ENCODE peak calls at places on chromosomes 6 and 20, in five cellular contexts. One of them, this sample, is unnamed.

GRCh38 chr6:163679753-163680152 is 265.2 kb downstream of the QKI start:
- DNase-seq in choroid plexus epithelial cell: peak; percentile 50
- DNase-seq in AG09319: no peak
- DNase-seq in fibroblast of the aortic adventitia: peak; percentile 2
- DNase-seq in esophagus squamous epithelium: no peak
- DNase-seq in this sample: no peak

GRCh38 chr6:33668914-33669313 is 42.6 kb downstream of the UQCC2 start:
- DNase-seq in choroid plexus epithelial cell: no peak
- DNase-seq in AG09319: no peak
- DNase-seq in fibroblast of the aortic adventitia: no peak
- DNase-seq in esophagus squamous epithelium: no peak
- DNase-seq in this sample: no peak

GRCh38 chr6:45710304-45710821 is 305.3 kb downstream of the CLIC5 start:
- DNase-seq in choroid plexus epithelial cell: peak; percentile 54
- DNase-seq in AG09319: peak; percentile 8
- DNase-seq in fibroblast of the aortic adventitia: peak; percentile 51
- DNase-seq in esophagus squamous epithelium: no peak
- DNase-seq in this sample: no peak

GRCh38 chr20:4026093-4026601 is 10.8 kb upstream of the RNF24 start:
- DNase-seq in choroid plexus epithelial cell: peak; percentile 79
- DNase-seq in AG09319: peak; percentile 55
- DNase-seq in fibroblast of the aortic adventitia: peak; percentile 82
- DNase-seq in esophagus squamous epithelium: no peak
- DNase-seq in this sample: no peak

GRCh38 chr20:25683050-25683449 is 13.6 kb downstream of the ZNF337 start:
- DNase-seq in choroid plexus epithelial cell: no peak
- DNase-seq in AG09319: no peak
- DNase-seq in fibroblast of the aortic adventitia: no peak
- DNase-seq in esophagus squamous epithelium: no peak
- DNase-seq in this sample: no peak

GRCh38 chr6:148831531-148831930 is 84.7 kb downstream of the UST start:
- DNase-seq in choroid plexus epithelial cell: peak; percentile 54
- DNase-seq in AG09319: no peak
- DNase-seq in fibroblast of the aortic adventitia: peak; percentile 90
- DNase-seq in esophagus squamous epithelium: no peak
- DNase-seq in this sample: peak; percentile 24

GRCh38 chr20:61887694-61888093 is 178.0 kb downstream of the TAF4 start:
- DNase-seq in choroid plexus epithelial cell: no peak
- DNase-seq in AG09319: no peak
- DNase-seq in fibroblast of the aortic adventitia: no peak
- DNase-seq in esophagus squamous epithelium: no peak
- DNase-seq in this sample: no peak

GRCh38 chr20:11112837-11113236 is 439.0 kb upstream of the JAG1 start:
- DNase-seq in choroid plexus epithelial cell: no peak
- DNase-seq in AG09319: no peak
- DNase-seq in fibroblast of the aortic adventitia: no peak
- DNase-seq in esophagus squamous epithelium: no peak
- DNase-seq in this sample: no peak

GRCh38 chr6:127496471-127496870 is 22.7 kb downstream of the MTCL3 start:
- DNase-seq in choroid plexus epithelial cell: peak; percentile 69
- DNase-seq in AG09319: no peak
- DNase-seq in fibroblast of the aortic adventitia: peak; percentile 44
- DNase-seq in esophagus squamous epithelium: no peak
- DNase-seq in this sample: no peak

GRCh38 chr6:27260836-27261375 is 13.4 kb downstream of the PRSS16 start:
- DNase-seq in choroid plexus epithelial cell: no peak
- DNase-seq in AG09319: no peak
- DNase-seq in fibroblast of the aortic adventitia: no peak
- DNase-seq in esophagus squamous epithelium: no peak
- DNase-seq in this sample: no peak

GRCh38 chr20:20904171-20904831 is 191.9 kb upstream of the RALGAPA2 start:
- DNase-seq in choroid plexus epithelial cell: no peak
- DNase-seq in AG09319: no peak
- DNase-seq in fibroblast of the aortic adventitia: no peak
- DNase-seq in esophagus squamous epithelium: no peak
- DNase-seq in this sample: no peak

GRCh38 chr20:17029698-17030097 is 197.1 kb upstream of the PCSK2 start:
- DNase-seq in choroid plexus epithelial cell: no peak
- DNase-seq in AG09319: no peak
- DNase-seq in fibroblast of the aortic adventitia: no peak
- DNase-seq in esophagus squamous epithelium: no peak
- DNase-seq in this sample: no peak

GRCh38 chr20:11170565-11170964 is 496.8 kb upstream of the JAG1 start:
- DNase-seq in choroid plexus epithelial cell: peak; percentile 56
- DNase-seq in AG09319: no peak
- DNase-seq in fibroblast of the aortic adventitia: peak; percentile 40
- DNase-seq in esophagus squamous epithelium: no peak
- DNase-seq in this sample: peak; percentile 38

GRCh38 chr6:149198265-149198664 is 119.2 kb upstream of the TAB2 start:
- DNase-seq in choroid plexus epithelial cell: no peak
- DNase-seq in AG09319: no peak
- DNase-seq in fibroblast of the aortic adventitia: no peak
- DNase-seq in esophagus squamous epithelium: no peak
- DNase-seq in this sample: no peak

GRCh38 chr6:81086931-81087330 is 665.5 kb downstream of the TENT5A start:
- DNase-seq in choroid plexus epithelial cell: no peak
- DNase-seq in AG09319: no peak
- DNase-seq in fibroblast of the aortic adventitia: no peak
- DNase-seq in esophagus squamous epithelium: no peak
- DNase-seq in this sample: no peak

GRCh38 chr6:7939186-7939863 is 28.7 kb upstream of the TXNDC5 start:
- DNase-seq in choroid plexus epithelial cell: no peak
- DNase-seq in AG09319: no peak
- DNase-seq in fibroblast of the aortic adventitia: no peak
- DNase-seq in esophagus squamous epithelium: no peak
- DNase-seq in this sample: no peak

GRCh38 chr6:84457276-84457675 is 229.8 kb upstream of the CEP162 start:
- DNase-seq in choroid plexus epithelial cell: no peak
- DNase-seq in AG09319: no peak
- DNase-seq in fibroblast of the aortic adventitia: no peak
- DNase-seq in esophagus squamous epithelium: no peak
- DNase-seq in this sample: no peak

GRCh38 chr20:1377341-1377871 is 15.4 kb downstream of the FKBP1A start:
- DNase-seq in choroid plexus epithelial cell: no peak
- DNase-seq in AG09319: no peak
- DNase-seq in fibroblast of the aortic adventitia: no peak
- DNase-seq in esophagus squamous epithelium: no peak
- DNase-seq in this sample: no peak

GRCh38 chr6:158684311-158684710 is 34.5 kb downstream of the SYTL3 start:
- DNase-seq in choroid plexus epithelial cell: no peak
- DNase-seq in AG09319: no peak
- DNase-seq in fibroblast of the aortic adventitia: no peak
- DNase-seq in esophagus squamous epithelium: no peak
- DNase-seq in this sample: no peak

GRCh38 chr20:46802696-46803445 is 91.8 kb upstream of the EYA2 start:
- DNase-seq in choroid plexus epithelial cell: no peak
- DNase-seq in AG09319: no peak
- DNase-seq in fibroblast of the aortic adventitia: no peak
- DNase-seq in esophagus squamous epithelium: no peak
- DNase-seq in this sample: no peak

GRCh38 chr20:43710370-43711044 is 16.3 kb downstream of the GTSF1L start:
- DNase-seq in choroid plexus epithelial cell: no peak
- DNase-seq in AG09319: no peak
- DNase-seq in fibroblast of the aortic adventitia: no peak
- DNase-seq in esophagus squamous epithelium: no peak
- DNase-seq in this sample: no peak

GRCh38 chr6:142280265-142280664 is 21.5 kb upstream of the ADGRG6 start:
- DNase-seq in choroid plexus epithelial cell: no peak
- DNase-seq in AG09319: no peak
- DNase-seq in fibroblast of the aortic adventitia: no peak
- DNase-seq in esophagus squamous epithelium: no peak
- DNase-seq in this sample: no peak

GRCh38 chr6:129195666-129196065 is 312.7 kb downstream of the LAMA2 start:
- DNase-seq in choroid plexus epithelial cell: no peak
- DNase-seq in AG09319: no peak
- DNase-seq in fibroblast of the aortic adventitia: no peak
- DNase-seq in esophagus squamous epithelium: no peak
- DNase-seq in this sample: no peak

GRCh38 chr6:138824482-138825134 is 28.7 kb downstream of the ECT2L start:
- DNase-seq in choroid plexus epithelial cell: no peak
- DNase-seq in AG09319: no peak
- DNase-seq in fibroblast of the aortic adventitia: no peak
- DNase-seq in esophagus squamous epithelium: no peak
- DNase-seq in this sample: no peak

GRCh38 chr20:32621071-32621913 is 36.2 kb upstream of the NOL4L start:
- DNase-seq in choroid plexus epithelial cell: no peak
- DNase-seq in AG09319: no peak
- DNase-seq in fibroblast of the aortic adventitia: no peak
- DNase-seq in esophagus squamous epithelium: no peak
- DNase-seq in this sample: no peak

GRCh38 chr6:40963019-40963418 is 76.0 kb downstream of the UNC5CL start:
- DNase-seq in choroid plexus epithelial cell: no peak
- DNase-seq in AG09319: no peak
- DNase-seq in fibroblast of the aortic adventitia: no peak
- DNase-seq in esophagus squamous epithelium: no peak
- DNase-seq in this sample: no peak

GRCh38 chr6:165684333-165684732 is 21.3 kb upstream of the PDE10A start:
- DNase-seq in choroid plexus epithelial cell: no peak
- DNase-seq in AG09319: no peak
- DNase-seq in fibroblast of the aortic adventitia: no peak
- DNase-seq in esophagus squamous epithelium: no peak
- DNase-seq in this sample: no peak

GRCh38 chr20:34022843-34023234 is 29.1 kb downstream of the RALY start:
- DNase-seq in choroid plexus epithelial cell: no peak
- DNase-seq in AG09319: no peak
- DNase-seq in fibroblast of the aortic adventitia: no peak
- DNase-seq in esophagus squamous epithelium: no peak
- DNase-seq in this sample: no peak

GRCh38 chr20:34018166-34018565 is 24.5 kb downstream of the RALY start:
- DNase-seq in choroid plexus epithelial cell: no peak
- DNase-seq in AG09319: no peak
- DNase-seq in fibroblast of the aortic adventitia: no peak
- DNase-seq in esophagus squamous epithelium: no peak
- DNase-seq in this sample: no peak

GRCh38 chr20:34024733-34025351 is 31.1 kb downstream of the RALY start:
- DNase-seq in choroid plexus epithelial cell: no peak
- DNase-seq in AG09319: no peak
- DNase-seq in fibroblast of the aortic adventitia: no peak
- DNase-seq in esophagus squamous epithelium: no peak
- DNase-seq in this sample: no peak

GRCh38 chr20:34023937-34024732 is 30.4 kb downstream of the RALY start:
- DNase-seq in choroid plexus epithelial cell: no peak
- DNase-seq in AG09319: no peak
- DNase-seq in fibroblast of the aortic adventitia: no peak
- DNase-seq in esophagus squamous epithelium: no peak
- DNase-seq in this sample: no peak

DNA sequence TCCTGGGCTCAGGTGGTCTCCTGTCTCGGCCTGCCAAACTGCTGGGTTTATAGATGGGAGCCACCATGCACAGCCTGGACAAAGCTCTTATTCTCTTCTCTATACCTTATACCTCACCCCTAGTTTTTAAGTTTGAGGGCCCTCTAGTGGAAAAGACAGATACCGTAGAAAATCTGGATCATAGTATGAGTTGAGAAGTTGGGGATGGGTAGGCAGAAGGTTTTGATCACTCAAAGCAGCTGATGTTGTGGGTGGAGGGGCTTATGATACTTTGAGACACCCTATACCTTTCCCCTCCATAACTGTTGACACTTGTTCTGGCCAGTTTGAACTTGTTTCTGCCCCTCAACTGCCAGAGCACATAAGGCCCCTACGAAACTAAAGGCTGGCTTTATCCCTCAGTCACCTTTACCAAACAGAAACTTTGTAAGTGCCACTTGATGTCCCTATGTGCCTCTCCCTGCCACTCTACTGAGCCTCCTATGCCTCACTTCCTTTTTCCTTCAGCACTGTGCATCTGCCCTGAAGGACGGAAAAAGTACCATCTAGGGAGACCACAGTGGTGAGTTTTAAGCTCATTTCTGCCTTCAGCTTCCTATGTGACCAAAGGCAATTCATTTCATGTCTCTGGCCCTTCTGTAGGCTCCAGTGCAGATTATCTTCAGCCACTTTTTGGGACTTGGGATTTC is 28.6 kb downstream of the RALY start:
- DNase-seq in choroid plexus epithelial cell: peak; percentile 46
- DNase-seq in AG09319: no peak
- DNase-seq in fibroblast of the aortic adventitia: no peak
- DNase-seq in esophagus squamous epithelium: no peak
- DNase-seq in this sample: no peak
- TF ChIP-seq CTCF in choroid plexus epithelial cell: peak; percentile 59
- TF ChIP-seq CTCF in AG09319: peak; percentile 20
- TF ChIP-seq CTCF in fibroblast of the aortic adventitia: peak; percentile 32
- TF ChIP-seq CTCF in esophagus squamous epithelium: no peak
- TF ChIP-seq CTCF in this sample: peak; percentile 19

DNA sequence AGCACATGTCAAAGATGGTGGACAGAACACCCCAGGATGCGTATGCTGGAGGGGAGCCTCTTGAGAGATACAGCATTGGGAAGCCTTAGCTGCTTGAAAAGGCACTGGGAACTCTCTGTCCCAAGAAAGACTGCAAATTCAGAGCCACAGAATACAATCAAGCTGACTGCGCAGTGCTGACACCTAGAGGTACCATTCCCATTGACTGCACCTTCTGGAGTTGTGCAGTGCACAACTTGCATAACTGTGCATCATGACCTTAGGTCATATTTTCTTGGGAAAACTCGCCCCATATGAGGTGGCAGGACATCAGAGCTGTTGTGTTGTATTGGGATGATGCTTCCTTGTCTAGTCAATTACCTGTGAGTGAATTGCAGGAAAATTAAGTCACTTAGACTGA is 646.5 kb upstream of the NOX3 start:
- DNase-seq in choroid plexus epithelial cell: no peak
- DNase-seq in AG09319: no peak
- DNase-seq in fibroblast of the aortic adventitia: peak; percentile 17
- DNase-seq in esophagus squamous epithelium: no peak
- DNase-seq in this sample: no peak
- TF ChIP-seq CTCF in choroid plexus epithelial cell: no peak
- TF ChIP-seq CTCF in AG09319: no peak
- TF ChIP-seq CTCF in fibroblast of the aortic adventitia: peak; percentile 38
- TF ChIP-seq CTCF in esophagus squamous epithelium: no peak
- TF ChIP-seq CTCF in this sample: no peak

GRCh38 chr6:32166411-32167061 is 2.1 kb downstream of the EGFL8 start:
- DNase-seq in choroid plexus epithelial cell: no peak
- DNase-seq in AG09319: no peak
- DNase-seq in fibroblast of the aortic adventitia: no peak
- DNase-seq in esophagus squamous epithelium: no peak
- DNase-seq in this sample: no peak
- TF ChIP-seq CTCF in choroid plexus epithelial cell: peak; percentile 29
- TF ChIP-seq CTCF in AG09319: no peak
- TF ChIP-seq CTCF in fibroblast of the aortic adventitia: peak; percentile 5
- TF ChIP-seq CTCF in esophagus squamous epithelium: no peak
- TF ChIP-seq CTCF in this sample: no peak

DNA sequence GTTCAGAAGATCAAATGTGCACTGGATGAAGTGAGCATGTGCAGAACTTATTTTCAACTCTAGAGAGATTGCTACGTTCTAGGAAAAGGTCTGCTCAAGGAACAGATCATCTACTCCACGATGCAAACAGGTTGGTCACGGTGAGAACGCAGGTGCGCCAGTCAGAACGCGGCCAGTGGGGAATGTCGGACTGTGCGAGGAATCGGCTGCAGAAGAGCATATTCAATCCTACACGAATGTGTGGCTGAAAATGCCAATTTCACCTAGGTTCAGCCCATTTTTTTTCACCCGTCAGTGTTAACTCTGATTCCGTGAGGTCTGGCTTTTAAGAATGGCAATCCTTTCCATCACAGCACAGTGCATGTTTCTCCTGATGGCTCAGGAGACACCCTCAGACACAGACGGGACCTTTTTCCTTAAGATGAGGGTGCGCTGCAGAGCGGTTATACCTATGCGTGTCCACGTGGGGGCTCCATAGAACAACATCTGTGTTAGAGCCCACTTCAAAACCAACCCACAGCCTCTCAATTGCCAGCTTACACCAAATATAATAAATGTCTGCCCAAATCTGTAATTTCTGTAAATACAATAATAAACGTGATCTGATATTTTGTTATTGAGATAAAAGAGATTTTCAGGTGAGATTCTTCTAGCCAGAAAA is 250.4 kb downstream of the FOXA2 start:
- DNase-seq in choroid plexus epithelial cell: peak; percentile 82
- DNase-seq in AG09319: no peak
- DNase-seq in fibroblast of the aortic adventitia: peak; percentile 76
- DNase-seq in esophagus squamous epithelium: no peak
- DNase-seq in this sample: no peak
- TF ChIP-seq CTCF in choroid plexus epithelial cell: peak; percentile 86
- TF ChIP-seq CTCF in AG09319: peak; percentile 80
- TF ChIP-seq CTCF in fibroblast of the aortic adventitia: peak; percentile 87
- TF ChIP-seq CTCF in esophagus squamous epithelium: no peak
- TF ChIP-seq CTCF in this sample: peak; percentile 71

This sample was measured in AG04449.